ENCODE peak calls at places on chromosomes 3 and 15, in six cellular contexts. One of them, this sample, is unnamed.

GRCh38 chr3:63809607-63810006 is 9.5 kb upstream of the C3orf49 start:
- DNase-seq in bronchial epithelial cell: peak
- DNase-seq in activated CD8-positive, alpha-beta T cell treated with anti-CD3 and anti-CD28 coated beads for 36 hours: no peak
- DNase-seq in HCT116: no peak
- DNase-seq in heart left ventricle: no peak
- DNase-seq in HFFc6: peak
- DNase-seq in this sample: no peak

GRCh38 chr15:36278219-36278618 is 301.2 kb upstream of the CDIN1 start:
- DNase-seq in bronchial epithelial cell: peak
- DNase-seq in activated CD8-positive, alpha-beta T cell treated with anti-CD3 and anti-CD28 coated beads for 36 hours: no peak
- DNase-seq in HCT116: no peak
- DNase-seq in heart left ventricle: no peak
- DNase-seq in HFFc6: peak
- DNase-seq in this sample: no peak

GRCh38 chr3:190139365-190139764 is 18.7 kb upstream of the P3H2 start:
- DNase-seq in bronchial epithelial cell: no peak
- DNase-seq in activated CD8-positive, alpha-beta T cell treated with anti-CD3 and anti-CD28 coated beads for 36 hours: no peak
- DNase-seq in HCT116: no peak
- DNase-seq in heart left ventricle: no peak
- DNase-seq in HFFc6: no peak
- DNase-seq in this sample: no peak

GRCh38 chr3:182083112-182083511 is 371.4 kb downstream of the SOX2 start:
- DNase-seq in bronchial epithelial cell: peak
- DNase-seq in activated CD8-positive, alpha-beta T cell treated with anti-CD3 and anti-CD28 coated beads for 36 hours: no peak
- DNase-seq in HCT116: no peak
- DNase-seq in heart left ventricle: no peak
- DNase-seq in HFFc6: no peak
- DNase-seq in this sample: no peak

GRCh38 chr3:35624698-35625097 is 14.6 kb upstream of the ARPP21 start:
- DNase-seq in bronchial epithelial cell: peak
- DNase-seq in activated CD8-positive, alpha-beta T cell treated with anti-CD3 and anti-CD28 coated beads for 36 hours: no peak
- DNase-seq in HCT116: no peak
- DNase-seq in heart left ventricle: no peak
- DNase-seq in HFFc6: no peak
- DNase-seq in this sample: no peak

GRCh38 chr15:53611145-53611920 is 148.1 kb downstream of the WDR72 start:
- DNase-seq in bronchial epithelial cell: peak
- DNase-seq in activated CD8-positive, alpha-beta T cell treated with anti-CD3 and anti-CD28 coated beads for 36 hours: no peak
- DNase-seq in HCT116: no peak
- DNase-seq in heart left ventricle: no peak
- DNase-seq in HFFc6: no peak
- DNase-seq in this sample: no peak

GRCh38 chr3:119184808-119185690 is 11.7 kb downstream of the UPK1B start:
- DNase-seq in bronchial epithelial cell: peak
- DNase-seq in activated CD8-positive, alpha-beta T cell treated with anti-CD3 and anti-CD28 coated beads for 36 hours: no peak
- DNase-seq in HCT116: no peak
- DNase-seq in heart left ventricle: no peak
- DNase-seq in HFFc6: peak
- DNase-seq in this sample: no peak

GRCh38 chr3:109545746-109546145 is 208.4 kb upstream of the DPPA4 start:
- DNase-seq in bronchial epithelial cell: no peak
- DNase-seq in activated CD8-positive, alpha-beta T cell treated with anti-CD3 and anti-CD28 coated beads for 36 hours: no peak
- DNase-seq in HCT116: no peak
- DNase-seq in heart left ventricle: no peak
- DNase-seq in HFFc6: no peak
- DNase-seq in this sample: no peak

GRCh38 chr15:40098489-40099261 is 10.0 kb downstream of the BMF start:
- DNase-seq in bronchial epithelial cell: peak
- DNase-seq in activated CD8-positive, alpha-beta T cell treated with anti-CD3 and anti-CD28 coated beads for 36 hours: peak
- DNase-seq in HCT116: no peak
- DNase-seq in heart left ventricle: peak
- DNase-seq in HFFc6: peak
- DNase-seq in this sample: peak

DNA sequence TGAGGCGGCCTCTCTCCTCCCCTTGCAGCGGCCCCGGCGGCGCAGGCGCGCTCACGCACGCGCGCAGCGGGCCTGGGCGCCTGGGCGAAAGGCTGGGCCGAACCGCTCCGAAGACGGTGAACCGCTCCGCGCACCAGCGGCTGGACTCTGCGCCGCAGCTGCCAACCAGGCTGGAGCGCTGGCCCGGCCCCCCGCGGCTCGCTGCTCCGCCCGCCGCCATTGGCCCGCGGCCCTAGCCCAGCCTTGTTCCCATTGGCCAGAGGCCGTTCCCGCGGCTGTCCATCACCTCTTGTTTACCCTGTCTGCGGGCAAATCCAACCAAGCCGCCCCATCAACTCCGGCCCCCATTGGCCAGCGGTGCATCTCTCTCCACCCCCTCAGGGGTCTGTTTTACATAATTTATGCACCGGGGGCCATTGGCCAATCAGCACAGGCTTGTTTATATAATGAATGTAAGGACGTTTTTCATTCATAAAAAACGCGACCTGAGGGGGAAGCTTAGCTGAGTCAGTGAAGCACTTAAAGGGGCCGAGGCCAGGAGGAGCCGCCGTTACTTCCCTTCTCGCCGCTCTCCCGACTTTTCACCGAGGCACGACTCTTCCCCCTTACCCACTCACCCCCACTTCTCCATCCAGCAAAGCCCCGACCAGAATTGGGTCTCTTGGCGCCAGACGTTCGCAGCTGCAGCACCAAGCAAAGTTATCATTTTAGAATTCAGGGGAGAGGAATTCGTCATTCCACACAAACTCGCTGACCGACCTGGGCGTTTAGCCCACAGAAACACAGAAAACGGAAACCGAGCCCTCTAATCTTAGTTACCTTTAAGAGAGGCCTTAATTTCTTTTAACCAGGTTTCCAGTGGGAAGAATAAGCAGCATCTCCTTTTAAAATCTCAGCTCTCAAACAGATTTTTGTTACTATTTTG is at the start of gene ETV5:
- DNase-seq in bronchial epithelial cell: peak
- DNase-seq in activated CD8-positive, alpha-beta T cell treated with anti-CD3 and anti-CD28 coated beads for 36 hours: peak
- DNase-seq in HCT116: peak
- DNase-seq in heart left ventricle: peak
- DNase-seq in HFFc6: peak
- DNase-seq in this sample: peak
- TF ChIP-seq CTCF in bronchial epithelial cell: no peak
- TF ChIP-seq CTCF in activated CD8-positive, alpha-beta T cell treated with anti-CD3 and anti-CD28 coated beads for 36 hours: no peak
- TF ChIP-seq CTCF in HCT116: no peak
- TF ChIP-seq CTCF in heart left ventricle: no peak
- TF ChIP-seq CTCF in HFFc6: no peak
- TF ChIP-seq CTCF in this sample: no peak

GRCh38 chr3:154101250-154101649 is 19.9 kb upstream of the ARHGEF26 start:
- DNase-seq in bronchial epithelial cell: no peak
- DNase-seq in activated CD8-positive, alpha-beta T cell treated with anti-CD3 and anti-CD28 coated beads for 36 hours: no peak
- DNase-seq in HCT116: no peak
- DNase-seq in heart left ventricle: no peak
- DNase-seq in HFFc6: no peak
- DNase-seq in this sample: no peak

GRCh38 chr3:154098396-154098795 is 22.8 kb upstream of the ARHGEF26 start:
- DNase-seq in bronchial epithelial cell: no peak
- DNase-seq in activated CD8-positive, alpha-beta T cell treated with anti-CD3 and anti-CD28 coated beads for 36 hours: no peak
- DNase-seq in HCT116: no peak
- DNase-seq in heart left ventricle: no peak
- DNase-seq in HFFc6: no peak
- DNase-seq in this sample: no peak

GRCh38 chr3:154100556-154100955 is 20.6 kb upstream of the ARHGEF26 start:
- DNase-seq in bronchial epithelial cell: no peak
- DNase-seq in activated CD8-positive, alpha-beta T cell treated with anti-CD3 and anti-CD28 coated beads for 36 hours: no peak
- DNase-seq in HCT116: no peak
- DNase-seq in heart left ventricle: no peak
- DNase-seq in HFFc6: no peak
- DNase-seq in this sample: no peak

GRCh38 chr3:154090116-154090420 is 31.1 kb upstream of the ARHGEF26 start:
- DNase-seq in bronchial epithelial cell: peak
- DNase-seq in activated CD8-positive, alpha-beta T cell treated with anti-CD3 and anti-CD28 coated beads for 36 hours: no peak
- DNase-seq in HCT116: no peak
- DNase-seq in heart left ventricle: no peak
- DNase-seq in HFFc6: no peak
- DNase-seq in this sample: no peak

DNA sequence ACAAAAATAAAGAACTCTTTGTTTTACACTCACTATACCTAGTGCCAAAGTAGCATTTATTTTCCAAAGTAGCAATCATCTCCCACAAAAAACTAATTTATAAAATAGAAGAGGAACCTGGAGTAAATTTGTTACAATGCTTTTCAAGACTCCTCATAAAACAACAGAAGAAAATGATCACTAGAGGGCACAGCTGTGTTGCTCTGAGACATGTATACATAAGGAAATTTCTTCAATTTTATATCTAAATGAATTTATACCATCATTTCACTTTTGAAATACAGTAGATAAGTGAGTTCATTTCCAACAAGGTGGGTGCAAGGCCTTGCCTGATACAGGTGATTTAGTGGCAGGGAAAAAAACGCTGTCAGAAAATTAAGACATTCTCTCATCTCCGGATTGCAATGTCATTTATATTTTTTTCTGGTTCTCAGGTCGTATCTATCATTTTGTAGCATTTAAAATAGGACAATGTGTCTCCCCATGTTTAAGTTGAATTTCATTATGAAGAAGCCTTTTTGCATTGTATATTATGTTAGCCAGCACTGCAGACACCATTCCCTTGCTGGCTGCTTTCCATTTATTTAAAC is 25.3 kb upstream of the ARHGEF26 start:
- DNase-seq in bronchial epithelial cell: peak
- DNase-seq in activated CD8-positive, alpha-beta T cell treated with anti-CD3 and anti-CD28 coated beads for 36 hours: no peak
- DNase-seq in HCT116: peak
- DNase-seq in heart left ventricle: no peak
- DNase-seq in HFFc6: no peak
- DNase-seq in this sample: no peak
- TF ChIP-seq CTCF in bronchial epithelial cell: peak
- TF ChIP-seq CTCF in activated CD8-positive, alpha-beta T cell treated with anti-CD3 and anti-CD28 coated beads for 36 hours: no peak
- TF ChIP-seq CTCF in HCT116: peak
- TF ChIP-seq CTCF in heart left ventricle: peak
- TF ChIP-seq CTCF in HFFc6: peak
- TF ChIP-seq CTCF in this sample: peak

DNA sequence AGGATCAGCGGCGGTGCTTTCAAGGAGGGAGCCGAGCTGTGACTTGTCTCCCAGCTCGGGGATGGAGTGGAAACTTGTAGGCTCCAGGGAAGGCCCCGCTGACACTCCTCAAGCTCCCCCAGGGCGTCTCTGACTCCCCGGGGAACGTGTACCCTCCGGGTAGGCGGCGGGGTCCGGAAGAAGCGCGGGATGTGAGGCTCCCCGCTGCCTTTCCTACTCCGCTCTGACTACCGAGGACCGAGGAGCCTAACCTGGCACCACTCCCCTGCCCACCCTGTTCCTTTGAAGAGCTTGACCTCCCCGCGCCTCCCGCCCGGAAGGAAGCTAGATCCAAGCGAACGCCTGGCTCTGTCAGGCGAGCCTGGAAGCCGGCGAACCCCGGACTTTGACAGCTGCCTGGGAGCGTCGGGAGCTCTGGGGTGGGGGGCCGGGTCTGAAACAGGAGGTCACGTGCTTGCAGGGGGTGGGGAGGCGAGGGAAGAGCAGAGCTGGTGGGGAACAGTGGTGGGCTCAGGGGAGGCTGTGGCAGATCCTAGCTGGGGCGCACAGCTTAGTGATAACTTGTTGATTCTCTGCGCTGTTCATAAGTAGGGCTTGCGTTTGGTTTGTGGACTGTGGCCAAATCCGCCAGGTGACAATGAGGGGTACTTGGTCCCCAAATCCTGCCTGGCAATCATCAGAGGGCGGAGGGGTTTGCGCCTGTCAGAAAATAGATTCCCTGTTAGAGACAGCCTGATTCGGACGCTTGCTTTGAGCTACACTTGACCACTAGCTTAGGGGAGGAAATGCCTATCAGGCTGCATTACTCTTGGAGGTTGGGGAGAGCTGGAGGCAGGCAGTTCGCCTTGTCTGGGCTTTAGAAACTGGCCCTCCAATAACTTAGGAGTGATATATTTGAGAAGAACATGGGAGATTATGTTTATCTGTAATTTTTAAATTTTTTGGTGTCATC is 1.2 kb downstream of the CLSTN2 start:
- DNase-seq in bronchial epithelial cell: no peak
- DNase-seq in activated CD8-positive, alpha-beta T cell treated with anti-CD3 and anti-CD28 coated beads for 36 hours: no peak
- DNase-seq in HCT116: no peak
- DNase-seq in heart left ventricle: peak
- DNase-seq in HFFc6: no peak
- DNase-seq in this sample: peak
- TF ChIP-seq CTCF in bronchial epithelial cell: no peak
- TF ChIP-seq CTCF in activated CD8-positive, alpha-beta T cell treated with anti-CD3 and anti-CD28 coated beads for 36 hours: no peak
- TF ChIP-seq CTCF in HCT116: no peak
- TF ChIP-seq CTCF in heart left ventricle: no peak
- TF ChIP-seq CTCF in HFFc6: no peak
- TF ChIP-seq CTCF in this sample: no peak

GRCh38 chr3:128011140-128011539 is 41.1 kb upstream of the SEC61A1 start:
- DNase-seq in bronchial epithelial cell: peak
- DNase-seq in activated CD8-positive, alpha-beta T cell treated with anti-CD3 and anti-CD28 coated beads for 36 hours: peak
- DNase-seq in HCT116: peak
- DNase-seq in heart left ventricle: no peak
- DNase-seq in HFFc6: no peak
- DNase-seq in this sample: no peak
- TF ChIP-seq CTCF in bronchial epithelial cell: peak
- TF ChIP-seq CTCF in activated CD8-positive, alpha-beta T cell treated with anti-CD3 and anti-CD28 coated beads for 36 hours: no peak
- TF ChIP-seq CTCF in HCT116: peak
- TF ChIP-seq CTCF in heart left ventricle: no peak
- TF ChIP-seq CTCF in HFFc6: peak
- TF ChIP-seq CTCF in this sample: peak

GRCh38 chr3:141863497-141863896 is 12.9 kb upstream of the ATP1B3 start:
- DNase-seq in bronchial epithelial cell: no peak
- DNase-seq in activated CD8-positive, alpha-beta T cell treated with anti-CD3 and anti-CD28 coated beads for 36 hours: no peak
- DNase-seq in HCT116: no peak
- DNase-seq in heart left ventricle: no peak
- DNase-seq in HFFc6: no peak
- DNase-seq in this sample: no peak
- TF ChIP-seq CTCF in bronchial epithelial cell: no peak
- TF ChIP-seq CTCF in activated CD8-positive, alpha-beta T cell treated with anti-CD3 and anti-CD28 coated beads for 36 hours: no peak
- TF ChIP-seq CTCF in HCT116: no peak
- TF ChIP-seq CTCF in heart left ventricle: no peak
- TF ChIP-seq CTCF in HFFc6: no peak
- TF ChIP-seq CTCF in this sample: no peak

GRCh38 chr3:123319760-123320159 is 118.0 kb downstream of the SEC22A start:
- DNase-seq in bronchial epithelial cell: no peak
- DNase-seq in activated CD8-positive, alpha-beta T cell treated with anti-CD3 and anti-CD28 coated beads for 36 hours: no peak
- DNase-seq in HCT116: no peak
- DNase-seq in heart left ventricle: no peak
- DNase-seq in HFFc6: no peak
- DNase-seq in this sample: no peak
- TF ChIP-seq CTCF in bronchial epithelial cell: no peak
- TF ChIP-seq CTCF in activated CD8-positive, alpha-beta T cell treated with anti-CD3 and anti-CD28 coated beads for 36 hours: no peak
- TF ChIP-seq CTCF in HCT116: no peak
- TF ChIP-seq CTCF in heart left ventricle: no peak
- TF ChIP-seq CTCF in HFFc6: no peak
- TF ChIP-seq CTCF in this sample: no peak

DNA sequence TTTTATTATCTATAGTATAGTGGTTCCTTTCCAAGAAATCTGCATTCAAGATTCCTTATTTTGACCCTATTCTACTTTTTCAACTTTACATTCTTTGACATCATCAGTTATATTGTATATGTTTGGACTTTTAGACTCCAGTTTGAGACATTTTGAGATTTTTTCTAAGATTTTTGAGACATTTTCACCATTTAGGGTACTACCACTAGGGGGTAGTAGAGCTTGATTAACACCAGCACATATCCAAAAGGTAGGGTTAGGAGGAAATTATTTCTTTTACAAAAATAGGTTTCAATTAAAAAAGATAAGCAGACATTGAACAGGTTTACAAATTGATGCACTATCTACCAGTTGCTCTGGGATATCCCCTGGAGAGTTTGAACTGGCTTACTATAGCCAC is 262.5 kb downstream of the SCAPER start:
- DNase-seq in bronchial epithelial cell: peak
- DNase-seq in activated CD8-positive, alpha-beta T cell treated with anti-CD3 and anti-CD28 coated beads for 36 hours: no peak
- DNase-seq in HCT116: no peak
- DNase-seq in heart left ventricle: no peak
- DNase-seq in HFFc6: no peak
- DNase-seq in this sample: no peak
- TF ChIP-seq CTCF in bronchial epithelial cell: no peak
- TF ChIP-seq CTCF in activated CD8-positive, alpha-beta T cell treated with anti-CD3 and anti-CD28 coated beads for 36 hours: peak
- TF ChIP-seq CTCF in HCT116: peak
- TF ChIP-seq CTCF in heart left ventricle: peak
- TF ChIP-seq CTCF in HFFc6: peak
- TF ChIP-seq CTCF in this sample: peak

GRCh38 chr15:77094397-77095030 is 23.6 kb upstream of the TSPAN3 start:
- DNase-seq in bronchial epithelial cell: no peak
- DNase-seq in activated CD8-positive, alpha-beta T cell treated with anti-CD3 and anti-CD28 coated beads for 36 hours: peak
- DNase-seq in HCT116: no peak
- DNase-seq in heart left ventricle: no peak
- DNase-seq in HFFc6: no peak
- DNase-seq in this sample: no peak
- TF ChIP-seq CTCF in bronchial epithelial cell: peak
- TF ChIP-seq CTCF in activated CD8-positive, alpha-beta T cell treated with anti-CD3 and anti-CD28 coated beads for 36 hours: peak
- TF ChIP-seq CTCF in HCT116: peak
- TF ChIP-seq CTCF in heart left ventricle: no peak
- TF ChIP-seq CTCF in HFFc6: peak
- TF ChIP-seq CTCF in this sample: no peak